ENCODE peak calls at places on chromosomes 1 and 21, in ten cellular contexts. X, L, J, Q, E, W, T, Z, H and I are unnamed samples.

GRCh38 chr21:44765231-44766013 is 36.2 kb downstream of the UBE2G2 start:
- DNase-seq in L (peak), E (peak), Q (no peak), W (peak), Z (no peak), T (no peak), H (no peak), X (no peak), J (peak), I (peak)

GRCh38 chr1:19435851-19436465 is 49.4 kb downstream of the CAPZB start:
- DNase-seq in T (no peak), J (peak), H (no peak), Q (no peak), Z (no peak), W (no peak), E (no peak), L (no peak), X (no peak), I (no peak)

GRCh38 chr1:165890684-165891083 is 63.3 kb downstream of the UCK2 start:
- DNase-seq in Z (no peak), W (no peak), Q (no peak), X (no peak), H (no peak), E (no peak), L (no peak), J (no peak), T (no peak), I (no peak)

GRCh38 chr1:12587981-12588620 is 29.9 kb downstream of the DHRS3 start:
- DNase-seq in X (no peak), E (no peak), Q (no peak), L (no peak), Z (no peak), W (no peak), T (no peak), J (peak), H (no peak), I (no peak)

GRCh38 chr1:16625497-16626408 is 12.4 kb upstream of the NBPF1 start:
- DNase-seq in W (no peak), L (no peak), Z (no peak), J (no peak), E (no peak), T (no peak), H (no peak), X (no peak), Q (no peak), I (no peak)

GRCh38 chr1:6317101-6317760 is 56.3 kb upstream of the GPR153 start:
- DNase-seq in X (no peak), J (peak), T (no peak), E (no peak), L (no peak), Z (no peak), Q (no peak), W (no peak), H (no peak), I (no peak)

GRCh38 chr21:45632897-45633260 is 10.6 kb upstream of the PCBP3 start:
- DNase-seq in X (no peak), L (no peak), Q (no peak), H (no peak), W (no peak), E (no peak), Z (no peak), J (no peak), T (no peak), I (peak)

GRCh38 chr21:44872266-44872567 is 1.3 kb downstream of the PTTG1IP start:
- DNase-seq in T (no peak), E (no peak), H (no peak), L (no peak), Q (no peak), Z (no peak), W (no peak), J (no peak), X (no peak), I (no peak)

GRCh38 chr1:186792870-186793581 is 35.7 kb upstream of the PLA2G4A start:
- DNase-seq in L (no peak), Q (no peak), X (no peak), E (no peak), J (peak), Z (no peak), W (no peak), T (no peak), H (no peak), I (no peak)

GRCh38 chr1:118947790-118948189 is 40.4 kb downstream of the TBX15 start:
- DNase-seq in J (peak), W (no peak), Q (no peak), L (no peak), T (no peak), Z (no peak), H (no peak), E (no peak), X (no peak), I (no peak)

GRCh38 chr1:10528066-10529014 is 53.6 kb downstream of the PEX14 start:
- DNase-seq in E (no peak), W (no peak), L (no peak), X (no peak), J (peak), H (no peak), Q (peak), Z (no peak), T (peak), I (no peak)

GRCh38 chr1:78114034-78114956 is 68.5 kb downstream of the GIPC2 start:
- DNase-seq in J (peak), H (peak), Q (peak), X (peak), Z (peak), E (peak), T (peak), W (peak), L (peak), I (peak)